ENCODE peak calls at places on chromosomes 16 and 17, in eight cellular contexts. X is cardiac muscle cell; G is DMS153; H is heart right ventricle; M is CD4-positive, alpha-beta T cell; J is HL-60; U is left cardiac atrium; Q is AML-193. S is an unnamed sample.

GRCh38 chr16:12819126-12820117 is 15.7 kb upstream of the CPPED1 start:
- DNase-seq in X (peak), G (no peak), H (peak), M (peak), J (peak), U (peak), Q (peak), S (no peak)

GRCh38 chr17:3627768-3628167 is 8.3 kb downstream of the SHPK start:
- DNase-seq in X (no peak), G (no peak), H (no peak), M (no peak), J (no peak), U (no peak), Q (no peak), S (no peak)

GRCh38 chr16:88463411-88463810 is 10.3 kb downstream of the ZFPM1 start:
- DNase-seq in X (no peak), G (no peak), H (no peak), M (no peak), J (no peak), U (no peak), Q (no peak), S (no peak)

GRCh38 chr17:77527394-77527793 is 386.6 kb downstream of the SEC14L1 start:
- DNase-seq in X (no peak), G (peak), H (no peak), M (no peak), J (no peak), U (no peak), Q (no peak), S (no peak)

GRCh38 chr17:39704821-39705551 is 5.1 kb downstream of the ERBB2 start:
- DNase-seq in X (peak), G (no peak), H (no peak), M (no peak), J (no peak), U (no peak), Q (no peak), S (no peak)

GRCh38 chr17:16298140-16298662 is 55.1 kb downstream of the CENPV start:
- DNase-seq in X (no peak), G (no peak), H (no peak), M (no peak), J (no peak), U (no peak), Q (no peak), S (no peak)

GRCh38 chr17:65531508-65532431 is 29.7 kb downstream of the AXIN2 start:
- DNase-seq in X (peak), G (no peak), H (peak), M (no peak), J (no peak), U (peak), Q (no peak), S (no peak)

GRCh38 chr16:27225536-27226360 is 22.4 kb downstream of the KDM8 start:
- DNase-seq in X (no peak), G (no peak), H (no peak), M (no peak), J (no peak), U (peak), Q (no peak), S (no peak)

GRCh38 chr16:8620535-8620934 is 963 bp upstream of the METTL22 start:
- DNase-seq in X (no peak), G (no peak), H (no peak), M (no peak), J (no peak), U (no peak), Q (no peak), S (no peak)

GRCh38 chr16:65657556-65657955 is 535.7 kb upstream of the CDH11 start:
- DNase-seq in X (no peak), G (no peak), H (no peak), M (no peak), J (no peak), U (no peak), Q (no peak), S (no peak)

GRCh38 chr17:68318103-68318991 is 27.1 kb downstream of the ARSG start:
- DNase-seq in X (peak), G (peak), H (no peak), M (no peak), J (peak), U (no peak), Q (no peak), S (peak)

GRCh38 chr16:71771571-71771970 is 37.1 kb downstream of the AP1G1 start:
- DNase-seq in X (no peak), G (no peak), H (no peak), M (no peak), J (no peak), U (no peak), Q (no peak), S (no peak)

GRCh38 chr16:23842137-23842600 is 6.4 kb downstream of the PRKCB start:
- DNase-seq in X (no peak), G (no peak), H (no peak), M (no peak), J (no peak), U (no peak), Q (no peak), S (no peak)

GRCh38 chr17:43755389-43755875 is 3.2 kb downstream of the SOST start:
- DNase-seq in X (peak), G (no peak), H (peak), M (no peak), J (no peak), U (no peak), Q (no peak), S (no peak)

GRCh38 chr16:15701975-15702970 is 52.2 kb downstream of the NDE1 start:
- DNase-seq in X (peak), G (no peak), H (no peak), M (no peak), J (no peak), U (no peak), Q (no peak), S (peak)

GRCh38 chr16:15518412-15519351 is 84.3 kb downstream of the BMERB1 start:
- DNase-seq in X (peak), G (no peak), H (peak), M (no peak), J (no peak), U (peak), Q (no peak), S (peak)

GRCh38 chr16:69494993-69495392 is 70.6 kb downstream of the CYB5B start:
- DNase-seq in X (no peak), G (no peak), H (no peak), M (no peak), J (no peak), U (no peak), Q (peak), S (no peak)

GRCh38 chr16:30942421-30942796 is 6.5 kb upstream of the ORAI3 start:
- DNase-seq in X (no peak), G (no peak), H (no peak), M (no peak), J (no peak), U (no peak), Q (no peak), S (no peak)

S was measured in GM04504.